ENCODE peak calls at places on chromosomes 3 and 15, in five cellular contexts. One of them, this sample, is unnamed.

GRCh38 chr15:69497076-69497475 is 44.5 kb downstream of the RPLP1 start:
- DNase-seq in fibroblast of mammary gland: no peak
- DNase-seq in NCI-H1436: no peak
- DNase-seq in SW 1271: no peak
- DNase-seq in amniotic stem cell: no peak
- DNase-seq in this sample: no peak

GRCh38 chr15:96553451-96553850 is 223.0 kb downstream of the NR2F2 start:
- DNase-seq in fibroblast of mammary gland: no peak
- DNase-seq in NCI-H1436: no peak
- DNase-seq in SW 1271: no peak
- DNase-seq in amniotic stem cell: no peak
- DNase-seq in this sample: no peak

GRCh38 chr3:150372320-150373118 is 35.6 kb upstream of the TSC22D2 start:
- DNase-seq in fibroblast of mammary gland: peak; percentile 20
- DNase-seq in NCI-H1436: no peak
- DNase-seq in SW 1271: peak; percentile 66
- DNase-seq in amniotic stem cell: no peak
- DNase-seq in this sample: peak; percentile 34

GRCh38 chr3:52681610-52682009 is 4.1 kb downstream of the PBRM1 start:
- DNase-seq in fibroblast of mammary gland: no peak
- DNase-seq in NCI-H1436: no peak
- DNase-seq in SW 1271: no peak
- DNase-seq in amniotic stem cell: no peak
- DNase-seq in this sample: no peak

GRCh38 chr3:175977968-175978752 is 1119.0 kb downstream of the NAALADL2 start:
- DNase-seq in fibroblast of mammary gland: no peak
- DNase-seq in NCI-H1436: no peak
- DNase-seq in SW 1271: no peak
- DNase-seq in amniotic stem cell: no peak
- DNase-seq in this sample: no peak

GRCh38 chr15:48565560-48566482 is 79.7 kb downstream of the FBN1 start:
- DNase-seq in fibroblast of mammary gland: peak; percentile 98
- DNase-seq in NCI-H1436: no peak
- DNase-seq in SW 1271: peak; percentile 8
- DNase-seq in amniotic stem cell: peak; percentile 61
- DNase-seq in this sample: peak; percentile 88

GRCh38 chr15:33859992-33860545 is 108.2 kb upstream of the CHRM5 start:
- DNase-seq in fibroblast of mammary gland: no peak
- DNase-seq in NCI-H1436: no peak
- DNase-seq in SW 1271: no peak
- DNase-seq in amniotic stem cell: no peak
- DNase-seq in this sample: no peak

GRCh38 chr3:12394516-12395271 is 89.6 kb upstream of the TSEN2 start:
- DNase-seq in fibroblast of mammary gland: no peak
- DNase-seq in NCI-H1436: no peak
- DNase-seq in SW 1271: no peak
- DNase-seq in amniotic stem cell: no peak
- DNase-seq in this sample: peak; percentile 15

GRCh38 chr3:197793246-197793645 is 2.2 kb downstream of the LRCH3 start:
- DNase-seq in fibroblast of mammary gland: peak; percentile 61
- DNase-seq in NCI-H1436: no peak
- DNase-seq in SW 1271: peak; percentile 27
- DNase-seq in amniotic stem cell: no peak
- DNase-seq in this sample: peak; percentile 20

GRCh38 chr3:129967761-129968160 is 6.8 kb upstream of the TRH start:
- DNase-seq in fibroblast of mammary gland: no peak
- DNase-seq in NCI-H1436: no peak
- DNase-seq in SW 1271: no peak
- DNase-seq in amniotic stem cell: no peak
- DNase-seq in this sample: no peak

GRCh38 chr3:168802761-168803160 is 707.0 kb upstream of the GOLIM4 start:
- DNase-seq in fibroblast of mammary gland: no peak
- DNase-seq in NCI-H1436: no peak
- DNase-seq in SW 1271: no peak
- DNase-seq in amniotic stem cell: no peak
- DNase-seq in this sample: no peak

GRCh38 chr15:90482124-90483011 is 47.4 kb upstream of the CRTC3 start:
- DNase-seq in fibroblast of mammary gland: peak; percentile 68
- DNase-seq in NCI-H1436: no peak
- DNase-seq in SW 1271: peak; percentile 82
- DNase-seq in amniotic stem cell: no peak
- DNase-seq in this sample: peak; percentile 61

GRCh38 chr15:74798388-74799254 is 14.0 kb upstream of the LMAN1L start:
- DNase-seq in fibroblast of mammary gland: no peak
- DNase-seq in NCI-H1436: no peak
- DNase-seq in SW 1271: no peak
- DNase-seq in amniotic stem cell: no peak
- DNase-seq in this sample: no peak

GRCh38 chr15:70741107-70741511 is 22.2 kb downstream of the UACA start:
- DNase-seq in fibroblast of mammary gland: peak; percentile 93
- DNase-seq in NCI-H1436: no peak
- DNase-seq in SW 1271: peak; percentile 70
- DNase-seq in amniotic stem cell: no peak
- DNase-seq in this sample: peak; percentile 90

GRCh38 chr15:81256916-81257315 is 60.2 kb downstream of the IL16 start:
- DNase-seq in fibroblast of mammary gland: peak; percentile 77
- DNase-seq in NCI-H1436: no peak
- DNase-seq in SW 1271: peak; percentile 59
- DNase-seq in amniotic stem cell: peak; percentile 38
- DNase-seq in this sample: peak; percentile 73

This sample was measured in AG10803.